ENCODE peak calls at places on chromosomes 4 and X, in ten cellular contexts. One of them, this sample, is unnamed.

GRCh38 chr4:140937866-140938265 is 181.7 kb upstream of the TBC1D9 start:
- DNase-seq in occipital lobe: no peak
- DNase-seq in AG09309: peak; percentile 83
- DNase-seq in stimulated activated CD4-positive, alpha-beta T cell treated with anti-CD3 and anti-CD28 coated beads, Interleukin-4, amount 100 ng/mL, for 48 hours: no peak
- DNase-seq in hippocampal formation: no peak
- DNase-seq in substantia nigra: no peak
- DNase-seq in RCC 7860: no peak
- DNase-seq in astrocyte of the spinal cord: peak; percentile 58
- DNase-seq in fibroblast of pulmonary artery: peak; percentile 48
- DNase-seq in NCI-H1105: no peak
- DNase-seq in this sample: no peak

GRCh38 chr4:41360911-41361830 is 104.4 kb downstream of the UCHL1 start:
- DNase-seq in occipital lobe: peak; percentile 51
- DNase-seq in AG09309: no peak
- DNase-seq in stimulated activated CD4-positive, alpha-beta T cell treated with anti-CD3 and anti-CD28 coated beads, Interleukin-4, amount 100 ng/mL, for 48 hours: no peak
- DNase-seq in hippocampal formation: peak; percentile 48
- DNase-seq in substantia nigra: peak; percentile 68
- DNase-seq in RCC 7860: no peak
- DNase-seq in astrocyte of the spinal cord: peak; percentile 18
- DNase-seq in fibroblast of pulmonary artery: peak; percentile 24
- DNase-seq in NCI-H1105: no peak
- DNase-seq in this sample: no peak

GRCh38 chr4:109079731-109080130 is 222.7 kb downstream of the COL25A1 start:
- DNase-seq in occipital lobe: no peak
- DNase-seq in AG09309: no peak
- DNase-seq in stimulated activated CD4-positive, alpha-beta T cell treated with anti-CD3 and anti-CD28 coated beads, Interleukin-4, amount 100 ng/mL, for 48 hours: no peak
- DNase-seq in hippocampal formation: no peak
- DNase-seq in substantia nigra: no peak
- DNase-seq in RCC 7860: no peak
- DNase-seq in astrocyte of the spinal cord: peak; percentile 33
- DNase-seq in fibroblast of pulmonary artery: peak; percentile 48
- DNase-seq in NCI-H1105: no peak
- DNase-seq in this sample: no peak

GRCh38 chrX:28876901-28877300 is 289.7 kb downstream of the IL1RAPL1 start:
- DNase-seq in occipital lobe: no peak
- DNase-seq in AG09309: no peak
- DNase-seq in stimulated activated CD4-positive, alpha-beta T cell treated with anti-CD3 and anti-CD28 coated beads, Interleukin-4, amount 100 ng/mL, for 48 hours: no peak
- DNase-seq in hippocampal formation: no peak
- DNase-seq in substantia nigra: no peak
- DNase-seq in RCC 7860: no peak
- DNase-seq in astrocyte of the spinal cord: no peak
- DNase-seq in fibroblast of pulmonary artery: no peak
- DNase-seq in NCI-H1105: no peak
- DNase-seq in this sample: no peak

GRCh38 chr4:42627887-42628646 is 28.8 kb downstream of the ATP8A1 start:
- DNase-seq in occipital lobe: no peak
- DNase-seq in AG09309: no peak
- DNase-seq in stimulated activated CD4-positive, alpha-beta T cell treated with anti-CD3 and anti-CD28 coated beads, Interleukin-4, amount 100 ng/mL, for 48 hours: no peak
- DNase-seq in hippocampal formation: peak; percentile 67
- DNase-seq in substantia nigra: peak; percentile 49
- DNase-seq in RCC 7860: no peak
- DNase-seq in astrocyte of the spinal cord: no peak
- DNase-seq in fibroblast of pulmonary artery: peak; percentile 4
- DNase-seq in NCI-H1105: no peak
- DNase-seq in this sample: no peak

GRCh38 chrX:40388441-40388840 is 192.3 kb upstream of the ATP6AP2 start:
- DNase-seq in occipital lobe: no peak
- DNase-seq in AG09309: no peak
- DNase-seq in stimulated activated CD4-positive, alpha-beta T cell treated with anti-CD3 and anti-CD28 coated beads, Interleukin-4, amount 100 ng/mL, for 48 hours: no peak
- DNase-seq in hippocampal formation: no peak
- DNase-seq in substantia nigra: no peak
- DNase-seq in RCC 7860: no peak
- DNase-seq in astrocyte of the spinal cord: no peak
- DNase-seq in fibroblast of pulmonary artery: no peak
- DNase-seq in NCI-H1105: no peak
- DNase-seq in this sample: no peak

GRCh38 chr4:66062044-66062443 is 391.8 kb upstream of the EPHA5 start:
- DNase-seq in occipital lobe: no peak
- DNase-seq in AG09309: no peak
- DNase-seq in stimulated activated CD4-positive, alpha-beta T cell treated with anti-CD3 and anti-CD28 coated beads, Interleukin-4, amount 100 ng/mL, for 48 hours: no peak
- DNase-seq in hippocampal formation: no peak
- DNase-seq in substantia nigra: no peak
- DNase-seq in RCC 7860: no peak
- DNase-seq in astrocyte of the spinal cord: peak; percentile 45
- DNase-seq in fibroblast of pulmonary artery: peak; percentile 51
- DNase-seq in NCI-H1105: no peak
- DNase-seq in this sample: no peak

GRCh38 chrX:49250066-49250465 is 14.4 kb downstream of the FOXP3 start:
- DNase-seq in occipital lobe: no peak
- DNase-seq in AG09309: no peak
- DNase-seq in stimulated activated CD4-positive, alpha-beta T cell treated with anti-CD3 and anti-CD28 coated beads, Interleukin-4, amount 100 ng/mL, for 48 hours: no peak
- DNase-seq in hippocampal formation: no peak
- DNase-seq in substantia nigra: no peak
- DNase-seq in RCC 7860: no peak
- DNase-seq in astrocyte of the spinal cord: no peak
- DNase-seq in fibroblast of pulmonary artery: no peak
- DNase-seq in NCI-H1105: no peak
- DNase-seq in this sample: no peak

GRCh38 chr4:8861576-8862279 is 9.9 kb downstream of the HMX1 start:
- DNase-seq in occipital lobe: no peak
- DNase-seq in AG09309: no peak
- DNase-seq in stimulated activated CD4-positive, alpha-beta T cell treated with anti-CD3 and anti-CD28 coated beads, Interleukin-4, amount 100 ng/mL, for 48 hours: no peak
- DNase-seq in hippocampal formation: no peak
- DNase-seq in substantia nigra: no peak
- DNase-seq in RCC 7860: no peak
- DNase-seq in astrocyte of the spinal cord: no peak
- DNase-seq in fibroblast of pulmonary artery: no peak
- DNase-seq in NCI-H1105: peak; percentile 20
- DNase-seq in this sample: no peak

GRCh38 chr4:147714575-147715401 is 17.1 kb upstream of the ARHGAP10 start:
- DNase-seq in occipital lobe: no peak
- DNase-seq in AG09309: peak; percentile 62
- DNase-seq in stimulated activated CD4-positive, alpha-beta T cell treated with anti-CD3 and anti-CD28 coated beads, Interleukin-4, amount 100 ng/mL, for 48 hours: no peak
- DNase-seq in hippocampal formation: no peak
- DNase-seq in substantia nigra: no peak
- DNase-seq in RCC 7860: no peak
- DNase-seq in astrocyte of the spinal cord: peak; percentile 78
- DNase-seq in fibroblast of pulmonary artery: peak; percentile 84
- DNase-seq in NCI-H1105: no peak
- DNase-seq in this sample: no peak

GRCh38 chr4:169664615-169665014 is 44.2 kb downstream of the CLCN3 start:
- DNase-seq in occipital lobe: no peak
- DNase-seq in AG09309: no peak
- DNase-seq in stimulated activated CD4-positive, alpha-beta T cell treated with anti-CD3 and anti-CD28 coated beads, Interleukin-4, amount 100 ng/mL, for 48 hours: no peak
- DNase-seq in hippocampal formation: no peak
- DNase-seq in substantia nigra: no peak
- DNase-seq in RCC 7860: no peak
- DNase-seq in astrocyte of the spinal cord: no peak
- DNase-seq in fibroblast of pulmonary artery: no peak
- DNase-seq in NCI-H1105: no peak
- DNase-seq in this sample: no peak

GRCh38 chr4:140743194-140743931 is 12.8 kb downstream of the TBC1D9 start:
- DNase-seq in occipital lobe: no peak
- DNase-seq in AG09309: no peak
- DNase-seq in stimulated activated CD4-positive, alpha-beta T cell treated with anti-CD3 and anti-CD28 coated beads, Interleukin-4, amount 100 ng/mL, for 48 hours: no peak
- DNase-seq in hippocampal formation: no peak
- DNase-seq in substantia nigra: no peak
- DNase-seq in RCC 7860: peak; percentile 35
- DNase-seq in astrocyte of the spinal cord: peak; percentile 36
- DNase-seq in fibroblast of pulmonary artery: peak; percentile 29
- DNase-seq in NCI-H1105: no peak
- DNase-seq in this sample: no peak

GRCh38 chr4:60078984-60079383 is 1121.1 kb upstream of the ADGRL3 start:
- DNase-seq in occipital lobe: no peak
- DNase-seq in AG09309: no peak
- DNase-seq in stimulated activated CD4-positive, alpha-beta T cell treated with anti-CD3 and anti-CD28 coated beads, Interleukin-4, amount 100 ng/mL, for 48 hours: no peak
- DNase-seq in hippocampal formation: no peak
- DNase-seq in substantia nigra: no peak
- DNase-seq in RCC 7860: no peak
- DNase-seq in astrocyte of the spinal cord: no peak
- DNase-seq in fibroblast of pulmonary artery: no peak
- DNase-seq in NCI-H1105: no peak
- DNase-seq in this sample: no peak

GRCh38 chr4:153248641-153249198 is 44.5 kb downstream of the TRIM2 start:
- DNase-seq in occipital lobe: no peak
- DNase-seq in AG09309: no peak
- DNase-seq in stimulated activated CD4-positive, alpha-beta T cell treated with anti-CD3 and anti-CD28 coated beads, Interleukin-4, amount 100 ng/mL, for 48 hours: no peak
- DNase-seq in hippocampal formation: no peak
- DNase-seq in substantia nigra: no peak
- DNase-seq in RCC 7860: no peak
- DNase-seq in astrocyte of the spinal cord: no peak
- DNase-seq in fibroblast of pulmonary artery: no peak
- DNase-seq in NCI-H1105: peak; percentile 17
- DNase-seq in this sample: no peak

GRCh38 chrX:16578218-16578617 is 71.7 kb upstream of the S100G start:
- DNase-seq in occipital lobe: no peak
- DNase-seq in AG09309: peak; percentile 4
- DNase-seq in stimulated activated CD4-positive, alpha-beta T cell treated with anti-CD3 and anti-CD28 coated beads, Interleukin-4, amount 100 ng/mL, for 48 hours: no peak
- DNase-seq in hippocampal formation: no peak
- DNase-seq in substantia nigra: no peak
- DNase-seq in RCC 7860: no peak
- DNase-seq in astrocyte of the spinal cord: peak; percentile 28
- DNase-seq in fibroblast of pulmonary artery: peak; percentile 28
- DNase-seq in NCI-H1105: no peak
- DNase-seq in this sample: no peak

GRCh38 chrX:29617725-29618124 is 597.6 kb upstream of the MAGEB2 start:
- DNase-seq in occipital lobe: no peak
- DNase-seq in AG09309: no peak
- DNase-seq in stimulated activated CD4-positive, alpha-beta T cell treated with anti-CD3 and anti-CD28 coated beads, Interleukin-4, amount 100 ng/mL, for 48 hours: no peak
- DNase-seq in hippocampal formation: no peak
- DNase-seq in substantia nigra: no peak
- DNase-seq in RCC 7860: no peak
- DNase-seq in astrocyte of the spinal cord: no peak
- DNase-seq in fibroblast of pulmonary artery: no peak
- DNase-seq in NCI-H1105: no peak
- DNase-seq in this sample: no peak

GRCh38 chr4:56750231-56750630 is 69.1 kb upstream of the HOPX start:
- DNase-seq in occipital lobe: no peak
- DNase-seq in AG09309: no peak
- DNase-seq in stimulated activated CD4-positive, alpha-beta T cell treated with anti-CD3 and anti-CD28 coated beads, Interleukin-4, amount 100 ng/mL, for 48 hours: no peak
- DNase-seq in hippocampal formation: no peak
- DNase-seq in substantia nigra: no peak
- DNase-seq in RCC 7860: no peak
- DNase-seq in astrocyte of the spinal cord: no peak
- DNase-seq in fibroblast of pulmonary artery: no peak
- DNase-seq in NCI-H1105: no peak
- DNase-seq in this sample: no peak

GRCh38 chr4:128924951-128925350 is 115.5 kb downstream of the JADE1 start:
- DNase-seq in occipital lobe: no peak
- DNase-seq in AG09309: peak; percentile 4
- DNase-seq in stimulated activated CD4-positive, alpha-beta T cell treated with anti-CD3 and anti-CD28 coated beads, Interleukin-4, amount 100 ng/mL, for 48 hours: no peak
- DNase-seq in hippocampal formation: no peak
- DNase-seq in substantia nigra: no peak
- DNase-seq in RCC 7860: no peak
- DNase-seq in astrocyte of the spinal cord: no peak
- DNase-seq in fibroblast of pulmonary artery: peak; percentile 16
- DNase-seq in NCI-H1105: no peak
- DNase-seq in this sample: no peak

GRCh38 chr4:42361475-42361874 is 35.8 kb upstream of the SHISA3 start:
- DNase-seq in occipital lobe: no peak
- DNase-seq in AG09309: no peak
- DNase-seq in stimulated activated CD4-positive, alpha-beta T cell treated with anti-CD3 and anti-CD28 coated beads, Interleukin-4, amount 100 ng/mL, for 48 hours: no peak
- DNase-seq in hippocampal formation: no peak
- DNase-seq in substantia nigra: no peak
- DNase-seq in RCC 7860: no peak
- DNase-seq in astrocyte of the spinal cord: no peak
- DNase-seq in fibroblast of pulmonary artery: no peak
- DNase-seq in NCI-H1105: no peak
- DNase-seq in this sample: no peak

GRCh38 chr4:2954358-2955185 is 8.6 kb downstream of the NOP14 start:
- DNase-seq in occipital lobe: no peak
- DNase-seq in AG09309: no peak
- DNase-seq in stimulated activated CD4-positive, alpha-beta T cell treated with anti-CD3 and anti-CD28 coated beads, Interleukin-4, amount 100 ng/mL, for 48 hours: peak; percentile 85
- DNase-seq in hippocampal formation: no peak
- DNase-seq in substantia nigra: no peak
- DNase-seq in RCC 7860: no peak
- DNase-seq in astrocyte of the spinal cord: no peak
- DNase-seq in fibroblast of pulmonary artery: no peak
- DNase-seq in NCI-H1105: no peak
- DNase-seq in this sample: peak; percentile 85

GRCh38 chr4:544386-545105 is 31.5 kb downstream of the TMEM271 start:
- DNase-seq in occipital lobe: no peak
- DNase-seq in AG09309: no peak
- DNase-seq in stimulated activated CD4-positive, alpha-beta T cell treated with anti-CD3 and anti-CD28 coated beads, Interleukin-4, amount 100 ng/mL, for 48 hours: no peak
- DNase-seq in hippocampal formation: no peak
- DNase-seq in substantia nigra: no peak
- DNase-seq in RCC 7860: no peak
- DNase-seq in astrocyte of the spinal cord: no peak
- DNase-seq in fibroblast of pulmonary artery: no peak
- DNase-seq in NCI-H1105: no peak
- DNase-seq in this sample: no peak

GRCh38 chr4:38162240-38162784 is 202.1 kb downstream of the PTTG2 start:
- DNase-seq in occipital lobe: no peak
- DNase-seq in AG09309: no peak
- DNase-seq in stimulated activated CD4-positive, alpha-beta T cell treated with anti-CD3 and anti-CD28 coated beads, Interleukin-4, amount 100 ng/mL, for 48 hours: no peak
- DNase-seq in hippocampal formation: no peak
- DNase-seq in substantia nigra: no peak
- DNase-seq in RCC 7860: peak; percentile 85
- DNase-seq in astrocyte of the spinal cord: peak; percentile 94
- DNase-seq in fibroblast of pulmonary artery: peak; percentile 94
- DNase-seq in NCI-H1105: no peak
- DNase-seq in this sample: no peak